ENCODE peak calls at places on chromosomes 5 and 9, in four cellular contexts. U is K562, F is H1, G is HepG2. I is an unnamed sample.

GRCh38 chr9:117485176-117485575 is 70.3 kb upstream of the ASTN2 start:
- DNase-seq in G (no peak), U (no peak), F (no peak), I (no peak)

GRCh38 chr9:136079211-136079915 is 15.7 kb downstream of the NACC2 start:
- DNase-seq in U (no peak), F (no peak), G (no peak), I (no peak)

GRCh38 chr5:33474004-33474403 is 33.2 kb downstream of the TARS1 start:
- DNase-seq in U (no peak), G (no peak), F (no peak), I (no peak)

GRCh38 chr5:54649041-54649504 is 131.5 kb downstream of the SNX18 start:
- DNase-seq in U (no peak), G (no peak), F (no peak), I (no peak)

GRCh38 chr5:81544351-81545001 is 150.5 kb upstream of the ACOT12 start:
- DNase-seq in U (no peak), G (no peak), F (no peak), I (no peak)

GRCh38 chr5:157273131-157273556 is 7.2 kb downstream of the CYFIP2 start:
- DNase-seq in G (no peak), U (no peak), F (no peak), I (no peak)

GRCh38 chr5:114360816-114361723 is 800 bp upstream of the KCNN2 start:
- DNase-seq in U (no peak), F (peak), G (no peak), I (peak)

GRCh38 chr9:115022760-115023434 is 92.5 kb upstream of the TNFSF8 start:
- DNase-seq in F (no peak), U (no peak), G (no peak), I (no peak)

GRCh38 chr5:95713960-95714710 is 17.0 kb upstream of the RHOBTB3 start:
- DNase-seq in F (no peak), G (no peak), U (no peak), I (no peak)

GRCh38 chr9:107312651-107313050 is 29.6 kb downstream of the RAD23B start:
- DNase-seq in U (no peak), F (no peak), G (no peak), I (no peak)

GRCh38 chr5:32027093-32027716 is 146.9 kb downstream of the GOLPH3 start:
- DNase-seq in U (no peak), F (no peak), G (no peak), I (no peak)

GRCh38 chr5:59187772-59188347 is 605.0 kb downstream of the RAB3C start:
- DNase-seq in U (no peak), F (no peak), G (no peak), I (no peak)

GRCh38 chr5:54063817-54064216 is 246.6 kb downstream of the ARL15 start:
- DNase-seq in F (no peak), U (no peak), G (no peak), I (no peak)

GRCh38 chr5:173688708-173689107 is 72.3 kb upstream of the BOD1 start:
- DNase-seq in G (no peak), U (peak), F (no peak), I (no peak)

GRCh38 chr5:128644863-128645262 is 106.8 kb upstream of the FBN2 start:
- DNase-seq in F (no peak), U (no peak), G (no peak), I (no peak)

GRCh38 chr9:16258191-16258590 is 612.3 kb downstream of the BNC2 start:
- DNase-seq in G (no peak), F (no peak), U (no peak), I (no peak)

DNA sequence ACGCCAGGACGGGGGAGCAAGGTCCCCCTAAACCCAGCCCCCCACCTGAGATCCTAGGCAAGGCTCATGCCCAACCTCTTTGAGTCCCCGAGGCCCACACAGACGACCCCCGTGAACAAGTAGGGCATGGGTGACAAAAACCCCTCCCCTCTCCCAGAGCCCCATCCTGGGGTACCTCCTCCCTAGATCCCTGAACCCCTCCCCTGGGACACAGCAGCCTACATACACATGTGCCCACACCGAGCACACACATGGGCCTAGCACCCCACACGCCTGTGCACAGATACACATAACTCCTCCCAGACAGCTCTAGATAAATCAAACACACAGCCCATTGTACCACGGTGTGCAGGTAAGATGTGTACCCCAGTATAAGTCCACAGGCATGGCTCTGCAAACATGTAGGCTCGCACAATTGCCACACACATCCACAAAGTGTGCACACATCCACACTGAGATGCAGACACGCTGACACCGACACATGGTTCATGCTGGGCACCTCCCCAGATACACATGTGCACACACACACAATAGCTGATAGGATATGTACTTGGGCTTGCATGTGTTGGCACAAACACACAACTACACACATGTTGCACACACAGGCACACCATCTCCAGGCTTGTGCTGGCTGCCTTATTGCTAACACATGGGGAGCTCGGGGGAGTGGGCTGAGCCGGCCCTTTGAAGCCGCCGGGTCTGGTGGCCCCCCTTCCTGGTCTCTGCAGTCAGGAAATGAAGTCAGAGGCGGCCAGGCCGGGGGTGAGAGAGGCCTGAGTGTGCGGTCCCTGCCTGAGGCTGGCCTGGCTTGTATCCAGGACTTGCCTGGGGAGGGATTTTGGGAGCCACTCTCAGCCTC is 30.3 kb downstream of the GOLGA2 start:
- DNase-seq in F (no peak), U (no peak), G (peak), I (no peak)
- TF ChIP-seq POLR2A in F (no peak), U (no peak), G (no peak), I (no peak)

DNA sequence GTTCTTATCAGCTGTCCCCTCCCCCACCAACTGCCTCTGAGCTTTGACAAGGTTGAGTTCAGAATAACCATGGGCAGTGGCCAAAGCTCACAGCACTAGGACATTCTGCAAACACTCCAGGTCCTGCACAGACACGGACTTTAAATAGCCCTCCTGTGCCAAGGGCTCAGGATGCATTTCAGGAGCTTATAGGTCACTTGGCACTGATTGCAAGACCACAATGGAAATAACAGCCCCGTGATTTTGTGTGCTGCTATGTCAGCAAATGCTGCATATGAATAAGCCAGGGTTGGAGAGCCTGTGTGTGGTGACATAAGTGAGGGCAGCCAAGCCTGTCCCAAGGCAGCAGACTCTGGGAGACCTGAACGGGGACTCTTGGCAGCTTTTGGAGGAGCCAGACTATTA is 150.7 kb downstream of the DMRT2 start:
- DNase-seq in F (no peak), G (peak), U (no peak), I (no peak)
- TF ChIP-seq TAF1 in F (no peak), G (no peak), U (no peak), I (no peak)

DNA sequence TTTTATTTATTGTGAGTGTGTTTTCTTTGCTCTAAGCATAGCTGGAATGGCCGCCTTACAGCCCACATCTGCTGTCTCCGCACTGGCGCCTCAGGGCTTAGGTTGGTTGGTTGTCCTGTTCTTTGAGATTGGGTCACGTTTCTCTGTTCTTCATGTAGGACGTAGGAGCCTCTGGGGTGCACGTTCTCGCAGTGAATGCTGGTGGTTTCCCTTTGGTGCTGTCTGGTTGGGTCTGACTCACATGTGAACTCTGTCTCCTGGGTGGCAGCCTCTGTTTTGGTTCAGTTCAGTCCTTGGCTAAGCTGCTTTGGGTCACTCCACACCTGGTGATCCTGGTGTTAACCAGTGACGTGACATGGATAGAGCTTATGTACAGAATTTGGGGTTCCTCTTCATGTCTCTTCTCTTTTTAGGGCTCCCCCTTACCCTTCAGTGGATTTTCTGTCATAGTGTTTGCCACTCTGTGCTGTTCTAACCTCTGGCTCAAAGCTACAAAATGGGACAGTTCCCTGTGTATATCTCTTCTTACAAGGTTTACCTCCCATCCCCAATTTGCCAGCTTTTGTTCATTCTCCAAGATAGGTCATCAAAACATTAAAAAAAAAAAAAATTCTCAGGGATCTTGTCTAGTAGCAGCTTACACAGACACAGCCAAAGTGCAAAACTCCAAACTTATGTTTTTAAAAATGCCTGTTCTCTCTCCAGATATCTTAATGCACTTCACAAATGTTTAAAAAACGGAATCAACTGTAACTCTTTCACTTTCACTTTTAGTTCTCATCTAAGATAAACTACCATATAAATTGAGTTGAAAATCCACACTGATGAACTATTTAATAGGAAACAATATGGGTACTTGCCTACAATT is 12.8 kb upstream of the LPCAT1 start:
- DNase-seq in G (peak), F (peak), U (no peak), I (peak)
- TF ChIP-seq POLR2A in G (no peak), F (no peak), U (no peak), I (no peak)

DNA sequence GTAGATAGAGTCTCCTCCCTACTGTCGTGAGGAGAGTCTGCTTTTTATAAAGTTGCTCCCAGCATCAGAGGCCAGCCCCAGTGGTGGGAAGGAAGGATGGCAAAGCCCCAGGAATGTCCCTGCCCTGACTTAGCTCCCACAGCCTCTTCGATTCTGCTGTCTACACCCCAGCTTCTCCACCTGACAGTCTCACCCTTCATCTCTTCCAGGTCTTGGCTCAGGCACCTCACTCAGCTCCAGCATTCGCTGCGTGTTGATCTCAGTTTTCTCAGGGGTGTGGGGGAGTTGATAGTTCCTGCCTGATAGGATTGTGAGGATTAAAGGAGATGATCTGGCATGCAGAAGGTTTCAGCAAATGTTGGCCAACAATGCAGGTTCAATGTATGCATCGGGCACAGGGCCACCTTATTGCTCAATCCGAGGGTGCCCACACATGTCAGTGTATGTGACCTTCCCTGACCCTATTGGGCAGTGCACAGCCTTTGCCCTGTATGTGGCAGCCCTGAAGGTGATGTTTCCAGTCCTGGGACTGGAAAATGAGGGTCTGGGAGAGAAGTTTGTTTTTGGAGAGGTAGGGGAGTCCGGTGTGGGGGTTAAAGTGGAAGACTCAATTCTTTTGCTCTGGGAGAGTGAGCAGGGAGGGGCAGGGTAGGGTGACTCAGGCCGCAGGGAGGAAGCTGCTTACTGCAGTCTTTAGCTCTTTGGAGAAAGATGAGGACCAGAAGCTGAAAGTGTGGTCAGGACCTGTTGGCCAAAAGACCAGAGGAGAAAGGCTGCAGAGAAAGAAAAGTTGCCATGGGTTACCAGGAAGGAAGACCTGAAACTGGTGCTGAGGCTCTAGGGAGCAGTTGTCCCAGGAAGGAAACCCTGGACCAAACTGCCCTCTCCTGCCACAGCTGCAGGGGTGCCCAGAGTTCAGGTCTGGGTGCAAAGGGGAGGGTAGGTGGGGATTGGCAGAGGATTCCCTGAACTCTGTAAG is 153.2 kb downstream of the MACROH2A1 start:
- DNase-seq in F (peak), G (no peak), U (peak), I (no peak)
- TF ChIP-seq TAF1 in F (no peak), G (no peak), U (no peak), I (no peak)

GRCh38 chr5:150137997-150138396 is 17.6 kb downstream of the PDGFRB start:
- DNase-seq in G (peak), U (no peak), F (no peak), I (no peak)

GRCh38 chr5:150136290-150136689 is 19.4 kb downstream of the PDGFRB start:
- DNase-seq in F (no peak), G (no peak), U (no peak), I (no peak)

GRCh38 chr5:150138551-150139265 is 16.9 kb downstream of the PDGFRB start:
- DNase-seq in G (peak), U (no peak), F (no peak), I (no peak)

GRCh38 chr5:150136841-150137167 is 18.8 kb downstream of the PDGFRB start:
- DNase-seq in G (no peak), F (no peak), U (no peak), I (no peak)

GRCh38 chr5:150137168-150137957 is 18.3 kb downstream of the PDGFRB start:
- DNase-seq in F (no peak), U (no peak), G (peak), I (no peak)
- TF ChIP-seq POLR2A in F (no peak), U (no peak), G (peak), I (no peak)